ENCODE peak calls at places on chromosomes 3 and 15, in seven cellular contexts. X, M, H, B, O, L and Q are unnamed samples.

GRCh38 chr15:56815247-56815646 is 81.9 kb upstream of the ZNF280D start:
- DNase-seq in X (no peak), H (no peak), M (no peak), B (peak; percentile 99), O (no peak), L (no peak), Q (no peak)

GRCh38 chr3:107117922-107118576 is 259.2 kb upstream of the CCDC54 start:
- DNase-seq in M (no peak), L (peak; percentile 87), H (peak; percentile 57), B (peak; percentile 26), O (no peak), X (no peak), Q (no peak)

GRCh38 chr15:48560321-48561051 is 85.0 kb downstream of the FBN1 start:
- DNase-seq in X (no peak), B (no peak), H (no peak), L (no peak), M (no peak), O (no peak), Q (no peak)

GRCh38 chr3:13034861-13035260 is 38.4 kb downstream of the IQSEC1 start:
- DNase-seq in B (no peak), L (no peak), M (no peak), O (no peak), H (no peak), X (no peak), Q (no peak)

GRCh38 chr3:197428961-197429360 is 126.8 kb downstream of the BDH1 start:
- DNase-seq in M (no peak), B (no peak), O (no peak), X (no peak), H (no peak), L (no peak), Q (no peak)

GRCh38 chr3:112781611-112782010 is 65.1 kb downstream of the CD200R1L start:
- DNase-seq in B (no peak), X (no peak), H (no peak), O (no peak), L (no peak), M (no peak), Q (no peak)

GRCh38 chr3:156433138-156433537 is 121.8 kb downstream of the SSR3 start:
- DNase-seq in M (no peak), X (no peak), B (no peak), O (no peak), L (no peak), H (no peak), Q (no peak)

GRCh38 chr3:185726254-185726967 is 98.4 kb downstream of the IGF2BP2 start:
- DNase-seq in O (no peak), L (no peak), X (peak; percentile 70), H (no peak), M (no peak), B (no peak), Q (no peak)

GRCh38 chr3:94978076-94978475 is 915.2 kb downstream of the NSUN3 start:
- DNase-seq in B (no peak), X (no peak), O (no peak), M (no peak), H (no peak), L (no peak), Q (no peak)

GRCh38 chr3:151351216-151351615 is 21.9 kb upstream of the P2RY13 start:
- DNase-seq in O (no peak), X (no peak), B (peak; percentile 68), L (no peak), H (no peak), M (no peak), Q (no peak)

GRCh38 chr15:68106656-68107055 is 52.5 kb downstream of the PIAS1 start:
- DNase-seq in L (peak; percentile 54), X (no peak), O (no peak), H (no peak), M (no peak), B (no peak), Q (no peak)